ENCODE peak calls at places on chromosomes 13 and 19, in six cellular contexts. One of them, this sample, is unnamed.

GRCh38 chr19:34457446-34457845 is 24.1 kb upstream of the WTIP start:
- DNase-seq in mucosa of descending colon: no peak
- DNase-seq in Peyer's patch: no peak
- DNase-seq in lower lobe of right lung: no peak
- DNase-seq in right atrium auricular region: no peak
- DNase-seq in spleen: no peak
- DNase-seq in this sample: no peak

GRCh38 chr19:43715776-43716175 is at the start of gene IRGC:
- DNase-seq in Peyer's patch: no peak
- DNase-seq in lower lobe of right lung: no peak
- DNase-seq in spleen: no peak
- DNase-seq in right atrium auricular region: no peak
- DNase-seq in mucosa of descending colon: no peak
- DNase-seq in this sample: no peak

GRCh38 chr19:47190167-47190727 is 40.8 kb downstream of the BBC3 start:
- DNase-seq in lower lobe of right lung: peak; percentile 88
- DNase-seq in right atrium auricular region: no peak
- DNase-seq in mucosa of descending colon: peak; percentile 73
- DNase-seq in Peyer's patch: peak; percentile 53
- DNase-seq in spleen: no peak
- DNase-seq in this sample: peak; percentile 54

GRCh38 chr13:28031220-28031903 is 42.9 kb upstream of the URAD start:
- DNase-seq in lower lobe of right lung: peak; percentile 81
- DNase-seq in Peyer's patch: peak; percentile 64
- DNase-seq in mucosa of descending colon: peak; percentile 58
- DNase-seq in right atrium auricular region: no peak
- DNase-seq in spleen: peak; percentile 84
- DNase-seq in this sample: peak; percentile 35

GRCh38 chr13:71464673-71465072 is 402.3 kb downstream of the DACH1 start:
- DNase-seq in right atrium auricular region: no peak
- DNase-seq in Peyer's patch: no peak
- DNase-seq in spleen: no peak
- DNase-seq in lower lobe of right lung: no peak
- DNase-seq in mucosa of descending colon: no peak
- DNase-seq in this sample: no peak

GRCh38 chr19:2556221-2557092 is 80.5 kb downstream of the GADD45B start:
- DNase-seq in right atrium auricular region: no peak
- DNase-seq in Peyer's patch: no peak
- DNase-seq in spleen: peak; percentile 79
- DNase-seq in lower lobe of right lung: peak; percentile 47
- DNase-seq in mucosa of descending colon: peak; percentile 45
- DNase-seq in this sample: peak; percentile 55

GRCh38 chr19:2491130-2491801 is 15.3 kb downstream of the GADD45B start:
- DNase-seq in lower lobe of right lung: peak; percentile 92
- DNase-seq in spleen: peak; percentile 88
- DNase-seq in right atrium auricular region: no peak
- DNase-seq in Peyer's patch: no peak
- DNase-seq in mucosa of descending colon: peak; percentile 96
- DNase-seq in this sample: peak; percentile 89

GRCh38 chr19:38229585-38230073 is 5.6 kb upstream of the DPF1 start:
- DNase-seq in lower lobe of right lung: no peak
- DNase-seq in spleen: peak; percentile 81
- DNase-seq in mucosa of descending colon: no peak
- DNase-seq in Peyer's patch: peak; percentile 36
- DNase-seq in right atrium auricular region: no peak
- DNase-seq in this sample: no peak

DNA sequence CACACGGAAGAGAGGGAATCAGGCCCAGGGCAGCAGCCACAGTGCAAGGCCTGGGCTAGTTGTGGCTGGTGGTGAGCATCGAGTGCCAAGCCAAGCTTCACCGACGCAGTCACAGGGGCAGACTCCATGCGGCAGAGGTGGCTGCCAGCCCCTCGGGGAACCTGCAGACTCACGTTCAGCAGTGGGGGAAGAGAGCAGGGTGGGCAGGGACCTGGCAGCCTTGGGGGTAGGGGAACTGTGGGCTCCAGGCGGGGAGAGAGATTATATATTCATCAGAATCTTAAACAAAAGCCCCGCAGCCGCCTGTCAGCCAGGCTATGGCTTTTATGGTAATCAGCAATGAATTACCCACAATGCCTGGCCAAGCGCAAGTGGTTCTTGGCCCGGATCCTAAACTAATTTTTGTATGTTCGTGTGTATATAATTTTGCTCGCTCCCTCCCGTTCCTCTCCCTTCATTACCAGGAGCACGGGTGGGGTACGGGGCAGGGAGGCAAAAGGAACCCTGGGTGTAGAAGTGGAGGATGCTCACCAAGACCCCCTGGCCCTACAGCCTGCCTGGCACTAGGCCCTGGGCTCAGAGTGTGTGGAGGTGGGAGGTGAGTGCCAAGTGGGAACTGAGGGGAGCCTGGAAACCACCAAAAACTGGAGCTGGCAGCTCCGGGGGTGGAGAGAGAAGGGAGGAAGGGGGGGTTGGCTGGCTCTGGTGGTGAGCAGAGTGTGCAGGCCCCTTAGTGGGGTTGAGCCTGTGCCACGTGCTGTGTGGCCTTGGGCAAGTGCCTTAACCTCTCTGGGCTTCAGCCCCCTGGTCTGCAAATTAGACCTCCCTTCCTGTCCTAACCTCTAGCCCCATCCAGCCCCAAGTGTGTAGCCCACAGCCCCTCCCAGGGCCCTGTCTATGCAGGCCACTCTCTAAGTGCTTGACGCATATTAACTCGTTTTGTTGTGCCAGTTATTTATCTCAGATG is 31.9 kb downstream of the PTPRS start:
- DNase-seq in lower lobe of right lung: no peak
- DNase-seq in spleen: no peak
- DNase-seq in right atrium auricular region: peak; percentile 84
- DNase-seq in mucosa of descending colon: peak; percentile 78
- DNase-seq in Peyer's patch: no peak
- DNase-seq in this sample: no peak
- H3K4me3 ChIP-seq in lower lobe of right lung: peak overlapping the region; percentile 35
- H3K4me3 ChIP-seq in spleen: no peak overlapping the region
- H3K4me3 ChIP-seq in right atrium auricular region: peak overlapping the region; percentile 34
- H3K4me3 ChIP-seq in mucosa of descending colon: no peak overlapping the region
- H3K4me3 ChIP-seq in Peyer's patch: peak overlapping the region; percentile 10
- H3K4me3 ChIP-seq in this sample: no peak overlapping the region

GRCh38 chr19:44808463-44809371 is at the start of gene BCAM:
- DNase-seq in spleen: peak; percentile 85
- DNase-seq in lower lobe of right lung: peak; percentile 83
- DNase-seq in right atrium auricular region: no peak
- DNase-seq in mucosa of descending colon: peak; percentile 69
- DNase-seq in Peyer's patch: peak; percentile 23
- DNase-seq in this sample: peak; percentile 90
- H3K4me3 ChIP-seq in spleen: peak within 1 kb of the TSS; percentile 44
- H3K4me3 ChIP-seq in lower lobe of right lung: peak within 1 kb of the TSS; percentile 71
- H3K4me3 ChIP-seq in right atrium auricular region: peak within 1 kb of the TSS; percentile 66
- H3K4me3 ChIP-seq in mucosa of descending colon: no peak within 1 kb of the TSS
- H3K4me3 ChIP-seq in Peyer's patch: peak within 1 kb of the TSS; percentile 61
- H3K4me3 ChIP-seq in this sample: peak within 1 kb of the TSS; percentile 53

DNA sequence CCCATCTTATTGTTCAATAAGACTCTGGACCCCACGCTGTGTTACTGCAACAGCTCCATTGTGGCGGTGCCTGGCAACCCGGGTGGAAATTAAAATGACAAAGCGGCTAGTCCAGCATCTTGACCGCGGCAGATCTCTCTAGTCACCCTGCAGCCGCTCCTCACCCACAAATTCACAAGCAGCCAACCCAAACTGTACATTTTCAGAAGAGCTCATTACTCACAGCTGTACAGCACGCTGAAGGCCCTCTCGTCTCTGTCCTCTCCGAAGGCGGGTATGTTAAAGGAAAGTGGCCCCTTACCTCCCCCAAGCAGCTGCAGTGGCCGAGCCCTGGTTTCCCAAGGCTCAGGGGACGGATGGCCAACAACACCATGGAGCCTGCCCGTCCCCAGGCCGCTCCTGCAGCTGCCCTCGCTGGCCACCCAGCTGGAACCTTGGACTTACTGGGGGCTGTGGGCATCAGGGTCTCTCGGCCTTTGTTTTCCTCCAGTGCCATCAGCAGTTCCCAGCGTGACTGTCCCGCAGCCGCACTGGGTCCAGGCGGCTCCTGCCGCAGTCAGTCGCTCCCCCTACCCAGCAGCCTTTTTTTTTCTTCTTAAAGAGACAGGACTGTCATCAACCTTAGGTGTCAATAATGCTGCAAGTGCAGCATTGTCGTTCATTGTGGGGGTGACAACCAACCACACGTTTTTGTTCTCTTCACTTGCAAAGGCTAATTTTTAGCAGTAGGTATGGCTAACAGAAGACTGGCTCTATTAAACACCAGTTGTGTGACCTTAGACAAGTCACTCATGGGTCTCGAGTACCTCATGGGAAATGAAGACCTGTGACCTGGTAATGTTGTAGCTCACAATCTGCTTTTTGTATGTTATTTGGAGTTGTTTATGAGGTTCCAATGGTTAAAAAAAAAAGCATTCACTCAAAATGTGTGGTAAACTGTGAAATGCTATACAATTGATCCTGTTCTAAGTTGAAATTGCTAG is at the start of gene SACS:
- DNase-seq in right atrium auricular region: no peak
- DNase-seq in lower lobe of right lung: no peak
- DNase-seq in Peyer's patch: no peak
- DNase-seq in mucosa of descending colon: no peak
- DNase-seq in spleen: no peak
- DNase-seq in this sample: no peak
- H3K4me3 ChIP-seq in right atrium auricular region: peak within 1 kb of the TSS; percentile 62
- H3K4me3 ChIP-seq in lower lobe of right lung: peak within 1 kb of the TSS; percentile 43
- H3K4me3 ChIP-seq in Peyer's patch: peak within 1 kb of the TSS; percentile 34
- H3K4me3 ChIP-seq in mucosa of descending colon: no peak within 1 kb of the TSS
- H3K4me3 ChIP-seq in spleen: peak within 1 kb of the TSS; percentile 27
- H3K4me3 ChIP-seq in this sample: no peak within 1 kb of the TSS

DNA sequence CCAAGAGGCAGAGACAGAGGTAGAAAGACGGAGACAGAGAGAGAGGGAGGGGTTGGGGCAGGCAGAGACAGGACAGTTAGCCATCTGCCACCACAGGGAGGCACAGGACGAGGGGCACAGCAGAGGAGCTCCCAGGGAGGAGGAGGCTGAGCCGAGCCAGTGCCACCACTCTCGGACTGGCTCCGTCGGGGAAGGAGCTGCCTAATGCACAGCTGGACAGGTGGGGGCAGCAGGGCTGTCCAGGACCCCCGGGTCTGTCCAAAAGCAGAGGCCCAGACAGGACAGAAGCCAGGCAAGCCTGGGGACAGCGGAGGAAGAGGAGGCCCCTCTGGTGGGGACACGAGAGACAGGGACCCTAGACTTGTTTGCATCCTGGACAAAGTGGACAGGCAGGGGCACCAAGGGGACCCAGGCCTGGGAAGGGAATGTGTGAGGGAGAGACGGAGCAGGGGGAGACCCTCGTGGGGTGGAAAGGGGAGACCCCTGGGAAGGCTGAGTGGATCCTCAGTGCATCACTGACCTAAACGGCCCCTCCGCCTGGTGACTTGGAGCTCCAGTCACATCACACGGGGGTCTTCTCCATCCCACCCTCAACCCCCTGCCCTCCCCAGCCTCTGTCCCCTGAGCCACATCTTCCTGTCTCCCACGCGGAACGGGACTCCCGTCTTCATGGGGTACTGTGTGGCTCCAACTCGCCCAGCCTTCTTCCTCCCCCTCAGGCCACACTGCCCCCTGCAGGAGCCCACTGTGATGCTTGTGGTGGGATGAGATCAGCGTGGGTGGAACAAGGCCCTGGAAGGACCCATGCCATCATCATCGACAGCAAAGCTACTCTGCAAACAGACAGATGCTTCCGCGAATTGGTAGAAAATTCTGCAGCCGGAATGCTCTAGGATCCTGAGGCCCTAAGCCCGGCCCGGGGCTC is 889 bp downstream of the F10 start:
- DNase-seq in Peyer's patch: no peak
- DNase-seq in right atrium auricular region: no peak
- DNase-seq in mucosa of descending colon: no peak
- DNase-seq in spleen: peak; percentile 73
- DNase-seq in lower lobe of right lung: peak; percentile 41
- DNase-seq in this sample: no peak
- H3K4me3 ChIP-seq in Peyer's patch: peak overlapping the region; percentile 45
- H3K4me3 ChIP-seq in right atrium auricular region: peak overlapping the region; percentile 42
- H3K4me3 ChIP-seq in mucosa of descending colon: no peak overlapping the region
- H3K4me3 ChIP-seq in spleen: no peak overlapping the region
- H3K4me3 ChIP-seq in lower lobe of right lung: peak overlapping the region; percentile 43
- H3K4me3 ChIP-seq in this sample: peak overlapping the region; percentile 58

GRCh38 chr19:51065221-51065960 is 499 bp upstream of the KLK13 start:
- DNase-seq in lower lobe of right lung: no peak
- DNase-seq in mucosa of descending colon: no peak
- DNase-seq in Peyer's patch: no peak
- DNase-seq in spleen: no peak
- DNase-seq in right atrium auricular region: no peak
- DNase-seq in this sample: peak; percentile 32
- H3K4me3 ChIP-seq in lower lobe of right lung: peak overlapping the region; percentile 29
- H3K4me3 ChIP-seq in mucosa of descending colon: no peak overlapping the region
- H3K4me3 ChIP-seq in Peyer's patch: no peak overlapping the region
- H3K4me3 ChIP-seq in spleen: peak overlapping the region; percentile 9
- H3K4me3 ChIP-seq in right atrium auricular region: peak overlapping the region; percentile 46
- H3K4me3 ChIP-seq in this sample: no peak overlapping the region

GRCh38 chr19:6248341-6248740 is 31.4 kb downstream of the MLLT1 start:
- DNase-seq in spleen: no peak
- DNase-seq in lower lobe of right lung: no peak
- DNase-seq in right atrium auricular region: no peak
- DNase-seq in Peyer's patch: no peak
- DNase-seq in mucosa of descending colon: no peak
- DNase-seq in this sample: no peak
- H3K4me3 ChIP-seq in spleen: no peak overlapping the region
- H3K4me3 ChIP-seq in lower lobe of right lung: no peak overlapping the region
- H3K4me3 ChIP-seq in right atrium auricular region: no peak overlapping the region
- H3K4me3 ChIP-seq in Peyer's patch: no peak overlapping the region
- H3K4me3 ChIP-seq in mucosa of descending colon: no peak overlapping the region
- H3K4me3 ChIP-seq in this sample: no peak overlapping the region

DNA sequence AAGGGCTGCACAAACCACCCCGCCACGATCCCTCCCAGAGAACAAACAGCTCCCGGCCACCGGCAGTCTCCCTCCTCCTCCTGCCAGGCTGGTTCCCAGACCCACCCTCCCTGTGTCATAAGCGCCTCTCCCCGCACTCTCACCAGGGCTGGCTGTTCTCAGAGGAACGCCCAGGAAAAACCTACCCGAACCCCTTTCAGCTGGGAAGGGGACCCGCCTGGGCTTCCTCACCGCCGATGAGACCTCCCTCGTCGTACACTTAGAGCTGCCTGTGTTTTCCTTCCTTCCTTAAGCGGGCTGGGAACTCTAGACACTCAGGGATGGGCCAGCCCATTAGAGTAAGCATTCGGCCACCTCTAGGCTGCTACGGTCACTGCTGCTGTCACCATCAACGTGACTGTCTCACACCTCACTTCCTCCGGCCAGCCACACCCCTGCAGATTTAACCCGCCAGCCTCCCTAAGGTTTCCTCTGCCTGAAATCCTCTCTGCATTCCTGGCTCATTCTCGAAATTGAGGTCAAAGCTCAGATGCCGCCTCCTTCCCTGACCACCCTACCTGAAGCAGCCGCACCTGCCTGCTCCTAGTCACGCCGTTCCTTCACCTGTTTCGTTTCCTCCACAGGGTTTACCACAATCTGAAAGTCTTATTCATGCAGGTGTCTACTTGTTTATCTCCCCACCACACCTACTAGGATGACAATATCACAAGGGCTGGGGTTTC is 6.3 kb upstream of the RDH13 start:
- DNase-seq in right atrium auricular region: no peak
- DNase-seq in mucosa of descending colon: peak; percentile 88
- DNase-seq in spleen: no peak
- DNase-seq in Peyer's patch: no peak
- DNase-seq in lower lobe of right lung: peak; percentile 79
- DNase-seq in this sample: no peak
- H3K4me3 ChIP-seq in right atrium auricular region: peak overlapping the region; percentile 18
- H3K4me3 ChIP-seq in mucosa of descending colon: no peak overlapping the region
- H3K4me3 ChIP-seq in spleen: no peak overlapping the region
- H3K4me3 ChIP-seq in Peyer's patch: peak overlapping the region; percentile 48
- H3K4me3 ChIP-seq in lower lobe of right lung: peak overlapping the region; percentile 44
- H3K4me3 ChIP-seq in this sample: no peak overlapping the region

GRCh38 chr13:42990991-42991891 is 800 bp downstream of the EPSTI1 start:
- DNase-seq in Peyer's patch: no peak
- DNase-seq in lower lobe of right lung: no peak
- DNase-seq in spleen: peak; percentile 71
- DNase-seq in mucosa of descending colon: no peak
- DNase-seq in right atrium auricular region: no peak
- DNase-seq in this sample: no peak
- H3K4me3 ChIP-seq in Peyer's patch: peak overlapping the region; percentile 76
- H3K4me3 ChIP-seq in lower lobe of right lung: peak overlapping the region; percentile 76
- H3K4me3 ChIP-seq in spleen: peak overlapping the region; percentile 50
- H3K4me3 ChIP-seq in mucosa of descending colon: peak overlapping the region; percentile 43
- H3K4me3 ChIP-seq in right atrium auricular region: peak overlapping the region; percentile 76
- H3K4me3 ChIP-seq in this sample: peak overlapping the region; percentile 60

This sample was measured in right lobe of liver.